ENCODE peak calls at places on chromosomes 12 and 14, in six cellular contexts. One of them, this sample, is unnamed.

GRCh38 chr12:24127919-24128721 is 178.7 kb upstream of the SOX5 start:
- DNase-seq in heart left ventricle: no peak
- DNase-seq in suprapubic skin: no peak
- DNase-seq in neuronal stem cell: no peak
- DNase-seq in pancreas: no peak
- DNase-seq in CD8-positive, alpha-beta T cell: no peak
- DNase-seq in this sample: no peak

GRCh38 chr14:55938249-55938791 is 179.9 kb upstream of the PELI2 start:
- DNase-seq in heart left ventricle: peak; percentile 64
- DNase-seq in suprapubic skin: no peak
- DNase-seq in neuronal stem cell: no peak
- DNase-seq in pancreas: no peak
- DNase-seq in CD8-positive, alpha-beta T cell: no peak
- DNase-seq in this sample: no peak

GRCh38 chr14:63533474-63533873 is 9.7 kb downstream of the PPP2R5E start:
- DNase-seq in heart left ventricle: no peak
- DNase-seq in suprapubic skin: no peak
- DNase-seq in neuronal stem cell: no peak
- DNase-seq in pancreas: no peak
- DNase-seq in CD8-positive, alpha-beta T cell: no peak
- DNase-seq in this sample: peak; percentile 60

GRCh38 chr12:96196781-96197180 is 2.6 kb downstream of the ELK3 start:
- DNase-seq in heart left ventricle: no peak
- DNase-seq in suprapubic skin: no peak
- DNase-seq in neuronal stem cell: no peak
- DNase-seq in pancreas: no peak
- DNase-seq in CD8-positive, alpha-beta T cell: no peak
- DNase-seq in this sample: no peak

GRCh38 chr12:131511391-131511802 is 199.5 kb upstream of the SFSWAP start:
- DNase-seq in heart left ventricle: no peak
- DNase-seq in suprapubic skin: no peak
- DNase-seq in neuronal stem cell: no peak
- DNase-seq in pancreas: no peak
- DNase-seq in CD8-positive, alpha-beta T cell: peak; percentile 34
- DNase-seq in this sample: peak; percentile 27

GRCh38 chr14:78673845-78674244 is 503.7 kb downstream of the NRXN3 start:
- DNase-seq in heart left ventricle: no peak
- DNase-seq in suprapubic skin: no peak
- DNase-seq in neuronal stem cell: no peak
- DNase-seq in pancreas: no peak
- DNase-seq in CD8-positive, alpha-beta T cell: no peak
- DNase-seq in this sample: no peak

GRCh38 chr12:5665615-5666014 is 233.7 kb downstream of the NTF3 start:
- DNase-seq in heart left ventricle: no peak
- DNase-seq in suprapubic skin: no peak
- DNase-seq in neuronal stem cell: no peak
- DNase-seq in pancreas: no peak
- DNase-seq in CD8-positive, alpha-beta T cell: no peak
- DNase-seq in this sample: no peak

GRCh38 chr12:113370923-113371682 is 12.7 kb downstream of the PLBD2 start:
- DNase-seq in heart left ventricle: no peak
- DNase-seq in suprapubic skin: no peak
- DNase-seq in neuronal stem cell: no peak
- DNase-seq in pancreas: no peak
- DNase-seq in CD8-positive, alpha-beta T cell: no peak
- DNase-seq in this sample: no peak

GRCh38 chr12:45284096-45284901 is 68.4 kb downstream of the ANO6 start:
- DNase-seq in heart left ventricle: no peak
- DNase-seq in suprapubic skin: no peak
- DNase-seq in neuronal stem cell: no peak
- DNase-seq in pancreas: no peak
- DNase-seq in CD8-positive, alpha-beta T cell: no peak
- DNase-seq in this sample: no peak

GRCh38 chr14:102086972-102087761 is at the start of gene HSP90AA1:
- DNase-seq in heart left ventricle: peak; percentile 96
- DNase-seq in suprapubic skin: peak; percentile 96
- DNase-seq in neuronal stem cell: peak; percentile 95
- DNase-seq in pancreas: peak; percentile 98
- DNase-seq in CD8-positive, alpha-beta T cell: peak; percentile 94
- DNase-seq in this sample: peak; percentile 99

GRCh38 chr14:54881235-54881760 is 21.3 kb downstream of the GCH1 start:
- DNase-seq in heart left ventricle: no peak
- DNase-seq in suprapubic skin: no peak
- DNase-seq in neuronal stem cell: no peak
- DNase-seq in pancreas: no peak
- DNase-seq in CD8-positive, alpha-beta T cell: no peak
- DNase-seq in this sample: no peak

GRCh38 chr14:93744876-93745275 is 43.4 kb downstream of the PRIMA1 start:
- DNase-seq in heart left ventricle: no peak
- DNase-seq in suprapubic skin: no peak
- DNase-seq in neuronal stem cell: no peak
- DNase-seq in pancreas: no peak
- DNase-seq in CD8-positive, alpha-beta T cell: no peak
- DNase-seq in this sample: no peak

GRCh38 chr12:88258396-88258795 is 116.3 kb downstream of the TMTC3 start:
- DNase-seq in heart left ventricle: no peak
- DNase-seq in suprapubic skin: no peak
- DNase-seq in neuronal stem cell: no peak
- DNase-seq in pancreas: no peak
- DNase-seq in CD8-positive, alpha-beta T cell: no peak
- DNase-seq in this sample: no peak

GRCh38 chr12:94047781-94048567 is 100.4 kb upstream of the PLXNC1 start:
- DNase-seq in heart left ventricle: no peak
- DNase-seq in suprapubic skin: no peak
- DNase-seq in neuronal stem cell: no peak
- DNase-seq in pancreas: no peak
- DNase-seq in CD8-positive, alpha-beta T cell: no peak
- DNase-seq in this sample: no peak

GRCh38 chr12:93237235-93237915 is 140.3 kb upstream of the NUDT4 start:
- DNase-seq in heart left ventricle: no peak
- DNase-seq in suprapubic skin: no peak
- DNase-seq in neuronal stem cell: no peak
- DNase-seq in pancreas: no peak
- DNase-seq in CD8-positive, alpha-beta T cell: no peak
- DNase-seq in this sample: no peak

GRCh38 chr12:110694330-110694891 is 5.5 kb upstream of the HVCN1 start:
- DNase-seq in heart left ventricle: peak; percentile 93
- DNase-seq in suprapubic skin: no peak
- DNase-seq in neuronal stem cell: no peak
- DNase-seq in pancreas: no peak
- DNase-seq in CD8-positive, alpha-beta T cell: no peak
- DNase-seq in this sample: peak; percentile 84

GRCh38 chr12:121718653-121719239 is 6.2 kb downstream of the TMEM120B start:
- DNase-seq in heart left ventricle: no peak
- DNase-seq in suprapubic skin: no peak
- DNase-seq in neuronal stem cell: no peak
- DNase-seq in pancreas: no peak
- DNase-seq in CD8-positive, alpha-beta T cell: no peak
- DNase-seq in this sample: no peak

GRCh38 chr12:54021432-54022013 is 6.7 kb upstream of the HOXC6 start:
- DNase-seq in heart left ventricle: no peak
- DNase-seq in suprapubic skin: no peak
- DNase-seq in neuronal stem cell: no peak
- DNase-seq in pancreas: no peak
- DNase-seq in CD8-positive, alpha-beta T cell: no peak
- DNase-seq in this sample: no peak

GRCh38 chr14:68441532-68441931 is 351.3 kb downstream of the ZFP36L1 start:
- DNase-seq in heart left ventricle: no peak
- DNase-seq in suprapubic skin: no peak
- DNase-seq in neuronal stem cell: no peak
- DNase-seq in pancreas: no peak
- DNase-seq in CD8-positive, alpha-beta T cell: no peak
- DNase-seq in this sample: no peak

GRCh38 chr14:55086939-55087338 is 35.5 kb downstream of the MAPK1IP1L start:
- DNase-seq in heart left ventricle: no peak
- DNase-seq in suprapubic skin: no peak
- DNase-seq in neuronal stem cell: no peak
- DNase-seq in pancreas: no peak
- DNase-seq in CD8-positive, alpha-beta T cell: no peak
- DNase-seq in this sample: no peak

GRCh38 chr12:51362307-51362706 is 15.8 kb upstream of the CELA1 start:
- DNase-seq in heart left ventricle: no peak
- DNase-seq in suprapubic skin: no peak
- DNase-seq in neuronal stem cell: no peak
- DNase-seq in pancreas: no peak
- DNase-seq in CD8-positive, alpha-beta T cell: no peak
- DNase-seq in this sample: no peak

GRCh38 chr12:64918288-64918687 is 93.8 kb downstream of the TBC1D30 start:
- DNase-seq in heart left ventricle: no peak
- DNase-seq in suprapubic skin: no peak
- DNase-seq in neuronal stem cell: no peak
- DNase-seq in pancreas: no peak
- DNase-seq in CD8-positive, alpha-beta T cell: no peak
- DNase-seq in this sample: no peak

GRCh38 chr12:7905071-7905470 is 30.9 kb downstream of the SLC2A3 start:
- DNase-seq in heart left ventricle: no peak
- DNase-seq in suprapubic skin: no peak
- DNase-seq in neuronal stem cell: no peak
- DNase-seq in pancreas: no peak
- DNase-seq in CD8-positive, alpha-beta T cell: no peak
- DNase-seq in this sample: no peak

DNA sequence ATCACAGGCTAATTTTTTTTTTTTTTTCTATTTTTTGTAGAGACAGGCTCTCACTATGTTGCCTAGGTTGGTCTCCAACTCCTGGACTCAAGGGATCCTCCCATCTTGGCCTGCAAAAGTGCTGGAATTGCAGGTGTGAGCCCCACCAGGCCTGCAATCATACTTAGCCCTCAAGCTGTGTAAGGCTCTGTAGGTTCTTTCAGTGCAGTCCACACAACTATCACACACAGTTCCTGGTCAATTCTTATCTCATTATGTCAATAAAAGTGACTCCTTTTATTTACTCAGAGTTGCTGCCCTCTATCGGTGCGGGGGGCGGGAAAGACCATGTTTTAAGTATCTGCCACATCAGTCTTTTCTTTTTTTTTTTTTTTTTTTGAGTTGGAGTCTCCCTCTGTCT is 29.0 kb downstream of the SLC2A3 start:
- DNase-seq in heart left ventricle: no peak
- DNase-seq in suprapubic skin: no peak
- DNase-seq in neuronal stem cell: peak; percentile 6
- DNase-seq in pancreas: no peak
- DNase-seq in CD8-positive, alpha-beta T cell: peak; percentile 32
- DNase-seq in this sample: no peak
- H3K27ac ChIP-seq in heart left ventricle: no peak overlapping the region
- H3K27ac ChIP-seq in suprapubic skin: no peak overlapping the region
- H3K27ac ChIP-seq in neuronal stem cell: no peak overlapping the region
- H3K27ac ChIP-seq in pancreas: no peak overlapping the region
- H3K27ac ChIP-seq in CD8-positive, alpha-beta T cell: no peak overlapping the region
- H3K27ac ChIP-seq in this sample: no peak overlapping the region

GRCh38 chr12:65949986-65950385 is 125.7 kb downstream of the HMGA2 start:
- DNase-seq in heart left ventricle: no peak
- DNase-seq in suprapubic skin: no peak
- DNase-seq in neuronal stem cell: no peak
- DNase-seq in pancreas: no peak
- DNase-seq in CD8-positive, alpha-beta T cell: no peak
- DNase-seq in this sample: no peak

GRCh38 chr12:65946821-65947220 is 122.5 kb downstream of the HMGA2 start:
- DNase-seq in heart left ventricle: no peak
- DNase-seq in suprapubic skin: no peak
- DNase-seq in neuronal stem cell: no peak
- DNase-seq in pancreas: no peak
- DNase-seq in CD8-positive, alpha-beta T cell: no peak
- DNase-seq in this sample: no peak

GRCh38 chr12:65951697-65952096 is 127.4 kb downstream of the HMGA2 start:
- DNase-seq in heart left ventricle: no peak
- DNase-seq in suprapubic skin: no peak
- DNase-seq in neuronal stem cell: no peak
- DNase-seq in pancreas: no peak
- DNase-seq in CD8-positive, alpha-beta T cell: no peak
- DNase-seq in this sample: no peak

GRCh38 chr12:65948320-65949008 is 124.2 kb downstream of the HMGA2 start:
- DNase-seq in heart left ventricle: peak; percentile 70
- DNase-seq in suprapubic skin: peak; percentile 81
- DNase-seq in neuronal stem cell: no peak
- DNase-seq in pancreas: peak; percentile 56
- DNase-seq in CD8-positive, alpha-beta T cell: no peak
- DNase-seq in this sample: no peak

GRCh38 chr12:65949009-65949623 is 124.8 kb downstream of the HMGA2 start:
- DNase-seq in heart left ventricle: no peak
- DNase-seq in suprapubic skin: no peak
- DNase-seq in neuronal stem cell: no peak
- DNase-seq in pancreas: no peak
- DNase-seq in CD8-positive, alpha-beta T cell: no peak
- DNase-seq in this sample: no peak
- H3K4me1 ChIP-seq in heart left ventricle: peaks cover 18% of the 10 kb centered on the region
- H3K4me1 ChIP-seq in suprapubic skin: peaks cover 13% of the 10 kb centered on the region
- H3K4me1 ChIP-seq in neuronal stem cell: peaks cover 15% of the 10 kb centered on the region
- H3K4me1 ChIP-seq in pancreas: peaks cover 5% of the 10 kb centered on the region
- H3K4me1 ChIP-seq in CD8-positive, alpha-beta T cell: no peaks in the 10 kb centered on the region
- H3K4me1 ChIP-seq in this sample: no peaks in the 10 kb centered on the region

DNA sequence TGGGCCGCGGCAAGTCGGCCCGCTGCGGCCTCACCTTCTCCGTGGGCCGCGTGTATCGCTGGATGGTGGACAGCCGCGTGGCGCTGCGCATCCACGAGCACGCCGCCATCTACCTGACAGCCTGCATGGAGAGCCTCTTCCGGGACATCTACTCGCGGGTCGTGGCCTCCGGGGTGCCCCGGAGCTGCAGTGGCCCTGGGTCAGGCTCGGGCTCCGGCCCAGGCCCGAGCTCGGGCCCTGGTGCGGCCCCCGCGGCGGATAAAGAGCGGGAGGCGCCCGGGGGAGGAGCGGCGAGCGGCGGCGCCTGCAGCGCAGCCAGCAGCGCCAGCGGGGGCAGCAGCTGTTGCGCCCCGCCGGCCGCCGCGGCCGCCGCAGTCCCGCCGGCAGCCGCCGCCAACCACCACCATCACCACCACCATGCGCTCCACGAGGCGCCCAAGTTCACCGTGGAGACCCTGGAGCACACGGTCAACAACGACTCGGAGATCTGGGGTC is 226.2 kb upstream of the CRY1 start:
- DNase-seq in heart left ventricle: no peak
- DNase-seq in suprapubic skin: no peak
- DNase-seq in neuronal stem cell: no peak
- DNase-seq in pancreas: no peak
- DNase-seq in CD8-positive, alpha-beta T cell: no peak
- DNase-seq in this sample: peak; percentile 64
- H3K27ac ChIP-seq in heart left ventricle: no peak overlapping the region
- H3K27ac ChIP-seq in suprapubic skin: peak overlapping the region; percentile 80
- H3K27ac ChIP-seq in neuronal stem cell: no peak overlapping the region
- H3K27ac ChIP-seq in pancreas: no peak overlapping the region
- H3K27ac ChIP-seq in CD8-positive, alpha-beta T cell: peak overlapping the region; percentile 81
- H3K27ac ChIP-seq in this sample: no peak overlapping the region

GRCh38 chr12:116694653-116695463 is 43.0 kb downstream of the SPRING1 start:
- DNase-seq in heart left ventricle: peak; percentile 48
- DNase-seq in suprapubic skin: no peak
- DNase-seq in neuronal stem cell: no peak
- DNase-seq in pancreas: no peak
- DNase-seq in CD8-positive, alpha-beta T cell: no peak
- DNase-seq in this sample: no peak
- H3K4me1 ChIP-seq in heart left ventricle: peaks cover 25% of the 10 kb centered on the region
- H3K4me1 ChIP-seq in suprapubic skin: peaks cover 10% of the 10 kb centered on the region
- H3K4me1 ChIP-seq in neuronal stem cell: peaks cover 14% of the 10 kb centered on the region
- H3K4me1 ChIP-seq in pancreas: peaks cover 36% of the 10 kb centered on the region
- H3K4me1 ChIP-seq in CD8-positive, alpha-beta T cell: no peaks in the 10 kb centered on the region
- H3K4me1 ChIP-seq in this sample: peaks cover 25% of the 10 kb centered on the region

This sample was measured in upper lobe of left lung.